ENCODE peak calls at places on chromosomes 12 and 14, in seven cellular contexts. U is GM13976; B is left colon; G is GM03348; I is globus pallidus; M is activated effector memory CD4-positive, alpha-beta T cell treated with anti-CD3 and anti-CD28 coated beads, Interleukin-2, amount 50 U/mL, for 16 hours; K is A549. Y is an unnamed sample.

GRCh38 chr12:122471324-122472226 is 29.2 kb downstream of the ZCCHC8 start:
- DNase-seq in U (peak; percentile 62), B (no peak), G (peak; percentile 73), I (peak; percentile 53), M (peak; percentile 51), K (peak; percentile 83), Y (peak; percentile 52)

GRCh38 chr12:21502164-21502496 is 541 bp downstream of the GOLT1B start:
- DNase-seq in U (peak; percentile 30), B (no peak), G (peak; percentile 55), I (peak; percentile 14), M (peak; percentile 78), K (peak; percentile 24), Y (peak; percentile 38)

GRCh38 chr14:101588286-101588975 is 27.1 kb downstream of the DIO3 start:
- DNase-seq in U (no peak), B (no peak), G (no peak), I (no peak), M (peak; percentile 16), K (no peak), Y (no peak)

GRCh38 chr12:109387425-109388166 is 39.9 kb downstream of the MYO1H start:
- DNase-seq in U (peak; percentile 32), B (no peak), G (peak; percentile 13), I (peak; percentile 32), M (no peak), K (peak; percentile 68), Y (peak; percentile 14)

GRCh38 chr12:95633049-95633545 is 81.8 kb upstream of the USP44 start:
- DNase-seq in U (no peak), B (peak; percentile 58), G (peak; percentile 58), I (no peak), M (no peak), K (peak; percentile 99), Y (peak; percentile 70)

GRCh38 chr12:49230176-49230575 is 34.7 kb upstream of the TUBA1C start:
- DNase-seq in U (no peak), B (no peak), G (no peak), I (no peak), M (no peak), K (no peak), Y (no peak)

GRCh38 chr14:96011609-96012008 is 27.6 kb upstream of the C14orf132 start:
- DNase-seq in U (no peak), B (no peak), G (no peak), I (no peak), M (no peak), K (no peak), Y (no peak)

GRCh38 chr12:3091030-3091304 is 13.8 kb downstream of the TSPAN9 start:
- DNase-seq in U (no peak), B (no peak), G (no peak), I (no peak), M (no peak), K (no peak), Y (no peak)

GRCh38 chr12:107485731-107486130 is 199.9 kb upstream of the PWP1 start:
- DNase-seq in U (no peak), B (no peak), G (no peak), I (no peak), M (no peak), K (peak; percentile 28), Y (no peak)

GRCh38 chr12:112906712-112907414 is at the start of gene OAS1:
- DNase-seq in U (peak; percentile 72), B (peak; percentile 38), G (peak; percentile 52), I (peak; percentile 62), M (peak; percentile 66), K (peak; percentile 79), Y (peak; percentile 41)

GRCh38 chr12:79309039-79309438 is 381.7 kb downstream of the PAWR start:
- DNase-seq in U (no peak), B (no peak), G (no peak), I (no peak), M (no peak), K (no peak), Y (no peak)

GRCh38 chr12:62604856-62605255 is 138.2 kb downstream of the MON2 start:
- DNase-seq in U (no peak), B (no peak), G (peak; percentile 39), I (no peak), M (no peak), K (peak; percentile 57), Y (no peak)

GRCh38 chr14:104360522-104360921 is 219.0 kb upstream of the C14orf180 start:
- DNase-seq in U (no peak), B (no peak), G (no peak), I (no peak), M (peak; percentile 30), K (no peak), Y (no peak)

GRCh38 chr12:89418228-89418910 is 66.1 kb upstream of the DUSP6 start:
- DNase-seq in U (no peak), B (no peak), G (no peak), I (no peak), M (no peak), K (no peak), Y (no peak)

GRCh38 chr12:98388126-98388525 is 127.3 kb upstream of the TMPO start:
- DNase-seq in U (no peak), B (no peak), G (no peak), I (no peak), M (no peak), K (no peak), Y (no peak)

GRCh38 chr14:102445066-102445465 is 64.5 kb downstream of the ANKRD9 start:
- DNase-seq in U (no peak), B (no peak), G (no peak), I (peak; percentile 90), M (no peak), K (no peak), Y (no peak)

GRCh38 chr14:21109377-21110260 is 8.8 kb downstream of the TMEM253 start:
- DNase-seq in U (no peak), B (no peak), G (no peak), I (no peak), M (no peak), K (no peak), Y (no peak)

GRCh38 chr14:89000007-89000942 is 175.8 kb downstream of the TTC8 start:
- DNase-seq in U (no peak), B (peak; percentile 30), G (peak; percentile 92), I (no peak), M (peak; percentile 64), K (peak; percentile 96), Y (peak; percentile 95)

GRCh38 chr12:65592416-65592815 is 231.9 kb upstream of the HMGA2 start:
- DNase-seq in U (no peak), B (no peak), G (no peak), I (no peak), M (no peak), K (no peak), Y (no peak)

GRCh38 chr12:104006929-104007328 is 41.3 kb downstream of the TDG start:
- DNase-seq in U (no peak), B (no peak), G (peak; percentile 70), I (no peak), M (no peak), K (peak; percentile 20), Y (peak; percentile 52)

GRCh38 chr14:90760591-90761316 is 55.5 kb downstream of the TTC7B start:
- DNase-seq in U (no peak), B (no peak), G (peak; percentile 18), I (no peak), M (no peak), K (peak; percentile 55), Y (peak; percentile 20)

GRCh38 chr12:131799828-131800593 is 28.2 kb upstream of the MMP17 start:
- DNase-seq in U (no peak), B (no peak), G (no peak), I (no peak), M (no peak), K (no peak), Y (no peak)

GRCh38 chr14:71141701-71142374 is 234.6 kb downstream of the PCNX1 start:
- DNase-seq in U (no peak), B (no peak), G (no peak), I (no peak), M (no peak), K (no peak), Y (no peak)

GRCh38 chr12:121784460-121784859 is 9.0 kb downstream of the RHOF start:
- DNase-seq in U (no peak), B (no peak), G (peak; percentile 84), I (no peak), M (no peak), K (peak; percentile 87), Y (peak; percentile 88)

GRCh38 chr12:34404377-34405285 is 382.3 kb downstream of the ALG10 start:
- DNase-seq in U (peak; percentile 1), B (peak; percentile 0), G (peak; percentile 5), I (no peak), M (peak; percentile 39), K (no peak), Y (no peak)

GRCh38 chr14:22813145-22813544 is 2.1 kb downstream of the SLC7A7 start:
- DNase-seq in U (no peak), B (no peak), G (no peak), I (no peak), M (no peak), K (no peak), Y (no peak)